ENCODE peak calls at places on chromosome 21, in nine cellular contexts. One of them, this sample, is unnamed.
A peak's percentile ranks its signal among the peaks of the same experiment; 100 is the strongest.

GRCh38 chr21:38945536-38946245 is 140.0 kb downstream of the ETS2 start:
- DNase-seq in activated CD4-positive, alpha-beta T cell treated with anti-CD3 and anti-CD28 coated beads, Interleukin-2, amount 10 ng/mL, durations not matched to agents 7 days and 5 days: no peak
- DNase-seq in GM20000: no peak
- DNase-seq in NCI-H510A: no peak
- DNase-seq in left lung: no peak
- DNase-seq in GM23338: peak; percentile 41
- DNase-seq in D341Med: peak; percentile 43
- DNase-seq in EL: no peak
- DNase-seq in NCI-H460: no peak
- DNase-seq in this sample: no peak

GRCh38 chr21:29524055-29524454 is 225.3 kb downstream of the BACH1 start:
- DNase-seq in left lung: no peak
- DNase-seq in EL: no peak
- DNase-seq in NCI-H460: no peak
- DNase-seq in activated CD4-positive, alpha-beta T cell treated with anti-CD3 and anti-CD28 coated beads, Interleukin-2, amount 10 ng/mL, durations not matched to agents 7 days and 5 days: no peak
- DNase-seq in GM20000: no peak
- DNase-seq in GM23338: no peak
- DNase-seq in D341Med: no peak
- DNase-seq in NCI-H510A: no peak
- DNase-seq in this sample: no peak

GRCh38 chr21:36688324-36688723 is 10.6 kb upstream of the SIM2 start:
- DNase-seq in D341Med: no peak
- DNase-seq in left lung: no peak
- DNase-seq in NCI-H460: no peak
- DNase-seq in GM23338: no peak
- DNase-seq in activated CD4-positive, alpha-beta T cell treated with anti-CD3 and anti-CD28 coated beads, Interleukin-2, amount 10 ng/mL, durations not matched to agents 7 days and 5 days: no peak
- DNase-seq in NCI-H510A: no peak
- DNase-seq in EL: no peak
- DNase-seq in GM20000: no peak
- DNase-seq in this sample: no peak

GRCh38 chr21:33660406-33660805 is 18.1 kb downstream of the ITSN1 start:
- DNase-seq in activated CD4-positive, alpha-beta T cell treated with anti-CD3 and anti-CD28 coated beads, Interleukin-2, amount 10 ng/mL, durations not matched to agents 7 days and 5 days: no peak
- DNase-seq in NCI-H510A: no peak
- DNase-seq in NCI-H460: no peak
- DNase-seq in D341Med: no peak
- DNase-seq in EL: no peak
- DNase-seq in left lung: no peak
- DNase-seq in GM23338: no peak
- DNase-seq in GM20000: no peak
- DNase-seq in this sample: no peak

GRCh38 chr21:27581168-27581567 is 614.3 kb upstream of the ADAMTS5 start:
- DNase-seq in left lung: no peak
- DNase-seq in GM20000: no peak
- DNase-seq in NCI-H460: no peak
- DNase-seq in NCI-H510A: no peak
- DNase-seq in EL: peak; percentile 65
- DNase-seq in GM23338: no peak
- DNase-seq in D341Med: no peak
- DNase-seq in activated CD4-positive, alpha-beta T cell treated with anti-CD3 and anti-CD28 coated beads, Interleukin-2, amount 10 ng/mL, durations not matched to agents 7 days and 5 days: no peak
- DNase-seq in this sample: no peak

GRCh38 chr21:36202721-36203602 is 46.3 kb downstream of the DOP1B start:
- DNase-seq in D341Med: no peak
- DNase-seq in NCI-H460: no peak
- DNase-seq in EL: no peak
- DNase-seq in left lung: no peak
- DNase-seq in GM23338: no peak
- DNase-seq in activated CD4-positive, alpha-beta T cell treated with anti-CD3 and anti-CD28 coated beads, Interleukin-2, amount 10 ng/mL, durations not matched to agents 7 days and 5 days: no peak
- DNase-seq in GM20000: no peak
- DNase-seq in NCI-H510A: no peak
- DNase-seq in this sample: no peak

GRCh38 chr21:41634211-41634694 is 126.3 kb upstream of the TMPRSS2 start:
- DNase-seq in left lung: no peak
- DNase-seq in activated CD4-positive, alpha-beta T cell treated with anti-CD3 and anti-CD28 coated beads, Interleukin-2, amount 10 ng/mL, durations not matched to agents 7 days and 5 days: no peak
- DNase-seq in GM20000: no peak
- DNase-seq in EL: no peak
- DNase-seq in NCI-H460: no peak
- DNase-seq in NCI-H510A: no peak
- DNase-seq in D341Med: no peak
- DNase-seq in GM23338: peak; percentile 26
- DNase-seq in this sample: no peak

GRCh38 chr21:34129971-34130597 is 56.7 kb downstream of the MRPS6 start:
- DNase-seq in NCI-H460: no peak
- DNase-seq in NCI-H510A: peak; percentile 17
- DNase-seq in GM20000: no peak
- DNase-seq in GM23338: peak; percentile 75
- DNase-seq in EL: peak; percentile 12
- DNase-seq in D341Med: no peak
- DNase-seq in activated CD4-positive, alpha-beta T cell treated with anti-CD3 and anti-CD28 coated beads, Interleukin-2, amount 10 ng/mL, durations not matched to agents 7 days and 5 days: peak; percentile 13
- DNase-seq in left lung: no peak
- DNase-seq in this sample: no peak

GRCh38 chr21:34365794-34366193 is 2.0 kb downstream of the KCNE2 start:
- DNase-seq in GM23338: no peak
- DNase-seq in D341Med: no peak
- DNase-seq in NCI-H510A: no peak
- DNase-seq in EL: no peak
- DNase-seq in GM20000: no peak
- DNase-seq in left lung: no peak
- DNase-seq in activated CD4-positive, alpha-beta T cell treated with anti-CD3 and anti-CD28 coated beads, Interleukin-2, amount 10 ng/mL, durations not matched to agents 7 days and 5 days: no peak
- DNase-seq in NCI-H460: no peak
- DNase-seq in this sample: no peak

GRCh38 chr21:44996096-44996495 is 56.3 kb downstream of the SLX9 start:
- DNase-seq in left lung: peak; percentile 43
- DNase-seq in D341Med: no peak
- DNase-seq in NCI-H460: no peak
- DNase-seq in activated CD4-positive, alpha-beta T cell treated with anti-CD3 and anti-CD28 coated beads, Interleukin-2, amount 10 ng/mL, durations not matched to agents 7 days and 5 days: no peak
- DNase-seq in NCI-H510A: no peak
- DNase-seq in EL: no peak
- DNase-seq in GM20000: no peak
- DNase-seq in GM23338: no peak
- DNase-seq in this sample: no peak

GRCh38 chr21:38486221-38486620 is 12.1 kb downstream of the ERG start:
- DNase-seq in D341Med: no peak
- DNase-seq in EL: peak; percentile 81
- DNase-seq in activated CD4-positive, alpha-beta T cell treated with anti-CD3 and anti-CD28 coated beads, Interleukin-2, amount 10 ng/mL, durations not matched to agents 7 days and 5 days: no peak
- DNase-seq in left lung: no peak
- DNase-seq in GM23338: no peak
- DNase-seq in GM20000: no peak
- DNase-seq in NCI-H460: no peak
- DNase-seq in NCI-H510A: peak; percentile 70
- DNase-seq in this sample: no peak

GRCh38 chr21:44454747-44455523 is at the start of gene LRRC3:
- DNase-seq in EL: peak; percentile 49
- DNase-seq in GM20000: peak; percentile 95
- DNase-seq in GM23338: peak; percentile 97
- DNase-seq in NCI-H460: peak; percentile 76
- DNase-seq in D341Med: peak; percentile 95
- DNase-seq in activated CD4-positive, alpha-beta T cell treated with anti-CD3 and anti-CD28 coated beads, Interleukin-2, amount 10 ng/mL, durations not matched to agents 7 days and 5 days: peak; percentile 89
- DNase-seq in left lung: peak; percentile 93
- DNase-seq in NCI-H510A: no peak
- DNase-seq in this sample: peak; percentile 90

GRCh38 chr21:44965251-44966022 is 25.6 kb downstream of the SLX9 start:
- DNase-seq in left lung: peak; percentile 53
- DNase-seq in NCI-H510A: no peak
- DNase-seq in EL: peak; percentile 67
- DNase-seq in GM20000: no peak
- DNase-seq in D341Med: no peak
- DNase-seq in NCI-H460: no peak
- DNase-seq in GM23338: no peak
- DNase-seq in activated CD4-positive, alpha-beta T cell treated with anti-CD3 and anti-CD28 coated beads, Interleukin-2, amount 10 ng/mL, durations not matched to agents 7 days and 5 days: no peak
- DNase-seq in this sample: no peak

GRCh38 chr21:36518883-36519492 is 39.1 kb upstream of the CLDN14 start:
- DNase-seq in GM23338: no peak
- DNase-seq in D341Med: no peak
- DNase-seq in activated CD4-positive, alpha-beta T cell treated with anti-CD3 and anti-CD28 coated beads, Interleukin-2, amount 10 ng/mL, durations not matched to agents 7 days and 5 days: no peak
- DNase-seq in NCI-H510A: no peak
- DNase-seq in EL: no peak
- DNase-seq in GM20000: peak; percentile 47
- DNase-seq in left lung: no peak
- DNase-seq in NCI-H460: no peak
- DNase-seq in this sample: peak; percentile 46

GRCh38 chr21:29080454-29080930 is 7.0 kb upstream of the CCT8 start:
- DNase-seq in GM20000: no peak
- DNase-seq in activated CD4-positive, alpha-beta T cell treated with anti-CD3 and anti-CD28 coated beads, Interleukin-2, amount 10 ng/mL, durations not matched to agents 7 days and 5 days: no peak
- DNase-seq in D341Med: no peak
- DNase-seq in left lung: no peak
- DNase-seq in NCI-H510A: no peak
- DNase-seq in EL: no peak
- DNase-seq in NCI-H460: peak; percentile 50
- DNase-seq in GM23338: no peak
- DNase-seq in this sample: no peak

GRCh38 chr21:42350899-42351543 is at the start of gene TFF2:
- DNase-seq in D341Med: peak; percentile 22
- DNase-seq in EL: no peak
- DNase-seq in NCI-H460: no peak
- DNase-seq in activated CD4-positive, alpha-beta T cell treated with anti-CD3 and anti-CD28 coated beads, Interleukin-2, amount 10 ng/mL, durations not matched to agents 7 days and 5 days: no peak
- DNase-seq in GM23338: no peak
- DNase-seq in left lung: no peak
- DNase-seq in NCI-H510A: no peak
- DNase-seq in GM20000: no peak
- DNase-seq in this sample: no peak

GRCh38 chr21:42556960-42557359 is 43.3 kb downstream of the SLC37A1 start:
- DNase-seq in GM23338: no peak
- DNase-seq in D341Med: no peak
- DNase-seq in activated CD4-positive, alpha-beta T cell treated with anti-CD3 and anti-CD28 coated beads, Interleukin-2, amount 10 ng/mL, durations not matched to agents 7 days and 5 days: no peak
- DNase-seq in NCI-H510A: no peak
- DNase-seq in GM20000: no peak
- DNase-seq in left lung: peak; percentile 72
- DNase-seq in NCI-H460: no peak
- DNase-seq in EL: no peak
- DNase-seq in this sample: no peak

GRCh38 chr21:31397939-31398338 is 53.9 kb upstream of the TIAM1 start:
- DNase-seq in activated CD4-positive, alpha-beta T cell treated with anti-CD3 and anti-CD28 coated beads, Interleukin-2, amount 10 ng/mL, durations not matched to agents 7 days and 5 days: peak; percentile 66
- DNase-seq in NCI-H460: no peak
- DNase-seq in NCI-H510A: no peak
- DNase-seq in D341Med: no peak
- DNase-seq in GM23338: no peak
- DNase-seq in GM20000: no peak
- DNase-seq in EL: no peak
- DNase-seq in left lung: no peak
- DNase-seq in this sample: no peak

GRCh38 chr21:31162827-31163226 is 124.6 kb upstream of the KRTAP19-8 start:
- DNase-seq in NCI-H460: no peak
- DNase-seq in EL: peak; percentile 57
- DNase-seq in activated CD4-positive, alpha-beta T cell treated with anti-CD3 and anti-CD28 coated beads, Interleukin-2, amount 10 ng/mL, durations not matched to agents 7 days and 5 days: no peak
- DNase-seq in GM20000: no peak
- DNase-seq in left lung: no peak
- DNase-seq in NCI-H510A: no peak
- DNase-seq in GM23338: no peak
- DNase-seq in D341Med: no peak
- DNase-seq in this sample: no peak

GRCh38 chr21:8992731-8993174 is 1528.6 kb upstream of the TPTE start:
- DNase-seq in GM23338: peak; percentile 72
- DNase-seq in EL: no peak
- DNase-seq in left lung: peak; percentile 85
- DNase-seq in D341Med: no peak
- DNase-seq in GM20000: peak; percentile 40
- DNase-seq in NCI-H510A: no peak
- DNase-seq in activated CD4-positive, alpha-beta T cell treated with anti-CD3 and anti-CD28 coated beads, Interleukin-2, amount 10 ng/mL, durations not matched to agents 7 days and 5 days: no peak
- DNase-seq in NCI-H460: peak; percentile 78
- DNase-seq in this sample: no peak

GRCh38 chr21:28636988-28637691 is 355.5 kb downstream of the LTN1 start:
- DNase-seq in D341Med: no peak
- DNase-seq in left lung: no peak
- DNase-seq in GM23338: no peak
- DNase-seq in NCI-H460: peak; percentile 71
- DNase-seq in EL: peak; percentile 94
- DNase-seq in NCI-H510A: no peak
- DNase-seq in activated CD4-positive, alpha-beta T cell treated with anti-CD3 and anti-CD28 coated beads, Interleukin-2, amount 10 ng/mL, durations not matched to agents 7 days and 5 days: no peak
- DNase-seq in GM20000: no peak
- DNase-seq in this sample: no peak

GRCh38 chr21:42638266-42638863 is 15.1 kb upstream of the PDE9A start:
- DNase-seq in left lung: peak; percentile 34
- DNase-seq in GM20000: no peak
- DNase-seq in D341Med: no peak
- DNase-seq in EL: no peak
- DNase-seq in activated CD4-positive, alpha-beta T cell treated with anti-CD3 and anti-CD28 coated beads, Interleukin-2, amount 10 ng/mL, durations not matched to agents 7 days and 5 days: no peak
- DNase-seq in NCI-H510A: no peak
- DNase-seq in NCI-H460: no peak
- DNase-seq in GM23338: no peak
- DNase-seq in this sample: no peak

GRCh38 chr21:15309721-15310120 is 244.9 kb upstream of the NRIP1 start:
- DNase-seq in GM20000: no peak
- DNase-seq in NCI-H510A: no peak
- DNase-seq in EL: no peak
- DNase-seq in GM23338: no peak
- DNase-seq in activated CD4-positive, alpha-beta T cell treated with anti-CD3 and anti-CD28 coated beads, Interleukin-2, amount 10 ng/mL, durations not matched to agents 7 days and 5 days: no peak
- DNase-seq in D341Med: no peak
- DNase-seq in NCI-H460: no peak
- DNase-seq in left lung: no peak
- DNase-seq in this sample: no peak

GRCh38 chr21:33940164-33940563 is 24.6 kb upstream of the ATP5PO start:
- DNase-seq in activated CD4-positive, alpha-beta T cell treated with anti-CD3 and anti-CD28 coated beads, Interleukin-2, amount 10 ng/mL, durations not matched to agents 7 days and 5 days: no peak
- DNase-seq in D341Med: no peak
- DNase-seq in left lung: no peak
- DNase-seq in GM23338: no peak
- DNase-seq in NCI-H460: no peak
- DNase-seq in NCI-H510A: no peak
- DNase-seq in EL: no peak
- DNase-seq in GM20000: no peak
- DNase-seq in this sample: no peak

GRCh38 chr21:40245021-40245420 is 377.8 kb downstream of the PCP4 start:
- DNase-seq in EL: no peak
- DNase-seq in GM20000: no peak
- DNase-seq in D341Med: no peak
- DNase-seq in activated CD4-positive, alpha-beta T cell treated with anti-CD3 and anti-CD28 coated beads, Interleukin-2, amount 10 ng/mL, durations not matched to agents 7 days and 5 days: no peak
- DNase-seq in NCI-H510A: no peak
- DNase-seq in left lung: no peak
- DNase-seq in NCI-H460: no peak
- DNase-seq in GM23338: no peak
- DNase-seq in this sample: no peak

GRCh38 chr21:46604975-46605758 is at the start of gene S100B:
- DNase-seq in NCI-H460: no peak
- DNase-seq in NCI-H510A: no peak
- DNase-seq in D341Med: no peak
- DNase-seq in activated CD4-positive, alpha-beta T cell treated with anti-CD3 and anti-CD28 coated beads, Interleukin-2, amount 10 ng/mL, durations not matched to agents 7 days and 5 days: peak; percentile 24
- DNase-seq in left lung: no peak
- DNase-seq in GM20000: no peak
- DNase-seq in GM23338: peak; percentile 33
- DNase-seq in EL: peak; percentile 25
- DNase-seq in this sample: no peak

GRCh38 chr21:44428281-44428942 is 26.9 kb upstream of the LRRC3 start:
- DNase-seq in left lung: peak; percentile 65
- DNase-seq in D341Med: peak; percentile 35
- DNase-seq in GM20000: no peak
- DNase-seq in activated CD4-positive, alpha-beta T cell treated with anti-CD3 and anti-CD28 coated beads, Interleukin-2, amount 10 ng/mL, durations not matched to agents 7 days and 5 days: peak; percentile 52
- DNase-seq in NCI-H510A: no peak
- DNase-seq in NCI-H460: peak; percentile 33
- DNase-seq in GM23338: peak; percentile 82
- DNase-seq in EL: peak; percentile 6
- DNase-seq in this sample: no peak

GRCh38 chr21:30044447-30045064 is 104.8 kb upstream of the GRIK1 start:
- DNase-seq in left lung: no peak
- DNase-seq in D341Med: no peak
- DNase-seq in NCI-H460: peak; percentile 20
- DNase-seq in EL: no peak
- DNase-seq in GM20000: peak; percentile 4
- DNase-seq in NCI-H510A: no peak
- DNase-seq in activated CD4-positive, alpha-beta T cell treated with anti-CD3 and anti-CD28 coated beads, Interleukin-2, amount 10 ng/mL, durations not matched to agents 7 days and 5 days: peak; percentile 11
- DNase-seq in GM23338: peak; percentile 60
- DNase-seq in this sample: no peak

GRCh38 chr21:17514124-17514481 is 1.3 kb downstream of the CXADR start:
- DNase-seq in NCI-H510A: no peak
- DNase-seq in left lung: no peak
- DNase-seq in EL: peak; percentile 35
- DNase-seq in activated CD4-positive, alpha-beta T cell treated with anti-CD3 and anti-CD28 coated beads, Interleukin-2, amount 10 ng/mL, durations not matched to agents 7 days and 5 days: no peak
- DNase-seq in D341Med: peak; percentile 35
- DNase-seq in NCI-H460: no peak
- DNase-seq in GM23338: peak; percentile 91
- DNase-seq in GM20000: no peak
- DNase-seq in this sample: no peak